ENCODE peak calls at places on chromosome 5, in six cellular contexts. K, V, P, I, D and R are unnamed samples.

GRCh38 chr5:1128977-1129724 is 17.3 kb upstream of the SLC12A7 start:
- DNase-seq in K (no peak), V (no peak), P (no peak), I (no peak), D (no peak), R (no peak)

GRCh38 chr5:17306726-17307091 is 89.3 kb downstream of the BASP1 start:
- DNase-seq in K (no peak), V (no peak), P (no peak), I (no peak), D (no peak), R (no peak)

GRCh38 chr5:150656191-150657132 is 4.6 kb upstream of the MYOZ3 start:
- DNase-seq in K (peak), V (peak), P (peak), I (peak), D (peak), R (peak)

GRCh38 chr5:173941758-173942401 is 47.1 kb upstream of the C5orf47 start:
- DNase-seq in K (no peak), V (no peak), P (no peak), I (no peak), D (no peak), R (no peak)

GRCh38 chr5:3600106-3600997 is 4.7 kb downstream of the IRX1 start:
- DNase-seq in K (no peak), V (no peak), P (no peak), I (no peak), D (no peak), R (no peak)

GRCh38 chr5:96763012-96763411 is 44.7 kb downstream of the ERAP1 start:
- DNase-seq in K (no peak), V (no peak), P (peak), I (no peak), D (no peak), R (no peak)

GRCh38 chr5:58450811-58451629 is 8.9 kb downstream of the PLK2 start:
- DNase-seq in K (no peak), V (no peak), P (no peak), I (no peak), D (no peak), R (peak)

GRCh38 chr5:34511063-34511462 is 145.1 kb upstream of the RAI14 start:
- DNase-seq in K (no peak), V (no peak), P (no peak), I (no peak), D (no peak), R (no peak)

GRCh38 chr5:145203193-145203592 is 631.9 kb downstream of the PRELID2 start:
- DNase-seq in K (no peak), V (no peak), P (no peak), I (no peak), D (no peak), R (peak)

GRCh38 chr5:58891072-58891970 is 308.4 kb downstream of the RAB3C start:
- DNase-seq in K (no peak), V (peak), P (peak), I (peak), D (peak), R (peak)

GRCh38 chr5:112418412-112419049 is 546 bp downstream of the EPB41L4A start:
- DNase-seq in K (no peak), V (no peak), P (peak), I (no peak), D (no peak), R (peak)

GRCh38 chr5:97670447-97670846 is 487.4 kb upstream of the RIOK2 start:
- DNase-seq in K (no peak), V (no peak), P (no peak), I (no peak), D (no peak), R (no peak)

GRCh38 chr5:181120311-181120710 is 10.7 kb downstream of the OR2V1 start:
- DNase-seq in K (no peak), V (no peak), P (no peak), I (no peak), D (no peak), R (no peak)

GRCh38 chr5:170643591-170643990 is 139.8 kb downstream of the KCNIP1 start:
- DNase-seq in K (no peak), V (no peak), P (no peak), I (no peak), D (no peak), R (peak)

GRCh38 chr5:172078027-172078426 is 71.6 kb upstream of the FBXW11 start:
- DNase-seq in K (no peak), V (no peak), P (peak), I (no peak), D (no peak), R (no peak)

GRCh38 chr5:25436452-25436851 is 791.7 kb upstream of the CDH10 start:
- DNase-seq in K (no peak), V (no peak), P (no peak), I (no peak), D (no peak), R (no peak)